ENCODE peak calls at places on chromosomes 2 and 18, in seven cellular contexts. J is T-helper 2 cell, K is Karpas-422, P is lower leg skin, H is WTC11, O is astrocyte, W is AG10803. T is an unnamed sample.

GRCh38 chr2:55090702-55091101 is 40.5 kb upstream of the RTN4 start:
- DNase-seq in P (no peak), H (no peak), K (no peak), O (no peak), W (peak; percentile 55), J (no peak), T (no peak)

GRCh38 chr2:30217644-30218361 is 13.5 kb upstream of the LBH start:
- DNase-seq in W (no peak), O (peak; percentile 10), P (peak; percentile 74), J (no peak), H (no peak), K (peak; percentile 50), T (peak; percentile 65)

GRCh38 chr2:222298000-222298310 is 843 bp downstream of the PAX3 start:
- DNase-seq in P (no peak), J (no peak), H (no peak), O (no peak), W (no peak), K (no peak), T (no peak)

GRCh38 chr2:75719616-75720015 is 8.9 kb upstream of the GCFC2 start:
- DNase-seq in O (no peak), P (no peak), H (no peak), K (no peak), J (no peak), W (no peak), T (no peak)

GRCh38 chr2:223797811-223798721 is 39.3 kb downstream of the AP1S3 start:
- DNase-seq in O (peak; percentile 72), P (no peak), H (no peak), J (no peak), W (peak; percentile 36), K (peak; percentile 93), T (no peak)

GRCh38 chr18:10946058-10946457 is 203.3 kb downstream of the PIEZO2 start:
- DNase-seq in W (no peak), K (no peak), O (no peak), P (no peak), J (no peak), H (no peak), T (no peak)

GRCh38 chr2:206211657-206212255 is 52.1 kb downstream of the EEF1B2 start:
- DNase-seq in H (no peak), P (no peak), O (peak; percentile 41), J (no peak), K (no peak), W (peak; percentile 82), T (no peak)

GRCh38 chr2:227292314-227292713 is 32.7 kb upstream of the MFF start:
- DNase-seq in K (no peak), W (no peak), H (no peak), O (no peak), P (no peak), J (no peak), T (no peak)

GRCh38 chr2:205700331-205701132 is 18.2 kb downstream of the NRP2 start:
- DNase-seq in K (peak; percentile 56), P (peak; percentile 85), H (no peak), W (peak; percentile 84), J (no peak), O (peak; percentile 96), T (no peak)

GRCh38 chr2:63364866-63365265 is 223.4 kb downstream of the WDPCP start:
- DNase-seq in W (no peak), K (no peak), J (no peak), P (no peak), O (no peak), H (no peak), T (no peak)

GRCh38 chr2:120874876-120875275 is 139.2 kb downstream of the GLI2 start:
- DNase-seq in W (no peak), H (no peak), O (no peak), K (no peak), J (no peak), P (no peak), T (no peak)

GRCh38 chr2:4673025-4673489 is 969.7 kb downstream of the DCDC2C start:
- DNase-seq in W (peak; percentile 2), K (no peak), H (no peak), J (no peak), P (no peak), O (no peak), T (no peak)

GRCh38 chr2:191508738-191509137 is 169.2 kb upstream of the NABP1 start:
- DNase-seq in O (no peak), H (no peak), K (no peak), J (no peak), W (no peak), P (no peak), T (no peak)

GRCh38 chr18:54359233-54359632 is 1.5 kb downstream of the C18orf54 start:
- DNase-seq in K (no peak), H (no peak), P (no peak), O (peak; percentile 20), J (no peak), W (peak; percentile 1), T (no peak)

GRCh38 chr2:30716117-30716900 is 90.9 kb downstream of the CAPN13 start:
- DNase-seq in O (no peak), K (no peak), P (peak; percentile 70), J (no peak), H (no peak), W (no peak), T (no peak)

GRCh38 chr2:60984717-60985116 is 32.8 kb upstream of the PEX13 start:
- DNase-seq in W (no peak), K (peak; percentile 91), P (no peak), J (no peak), H (no peak), O (no peak), T (no peak)

T was measured in suprapubic skin.